ENCODE peak calls at places on chromosome 1, in nine cellular contexts. One of them, this sample, is unnamed. For H3K4me1, the result is how much of the 10 kb centered on the place peaks cover.

GRCh38 chr1:2544875-2545638 is 11.1 kb upstream of the TNFRSF14 start:
- DNase-seq in prostate gland: no peak
- DNase-seq in K562: no peak
- DNase-seq in transverse colon: no peak
- DNase-seq in sigmoid colon: no peak
- DNase-seq in HCT116: no peak
- DNase-seq in breast epithelium: no peak
- DNase-seq in Panc1: no peak
- DNase-seq in GM23338: no peak
- DNase-seq in this sample: no peak

GRCh38 chr1:111272081-111272480 is 18.6 kb upstream of the CHIA start:
- DNase-seq in Panc1: no peak
- DNase-seq in prostate gland: no peak
- DNase-seq in sigmoid colon: no peak
- DNase-seq in K562: no peak
- DNase-seq in transverse colon: no peak
- DNase-seq in GM23338: peak
- DNase-seq in HCT116: no peak
- DNase-seq in breast epithelium: no peak
- DNase-seq in this sample: no peak

GRCh38 chr1:183593356-183593755 is 3.1 kb upstream of the NCF2 start:
- DNase-seq in Panc1: no peak
- DNase-seq in GM23338: no peak
- DNase-seq in sigmoid colon: no peak
- DNase-seq in K562: no peak
- DNase-seq in prostate gland: no peak
- DNase-seq in breast epithelium: no peak
- DNase-seq in HCT116: no peak
- DNase-seq in transverse colon: peak
- DNase-seq in this sample: no peak

GRCh38 chr1:234585333-234586055 is 24.5 kb downstream of the IRF2BP2 start:
- DNase-seq in breast epithelium: no peak
- DNase-seq in K562: no peak
- DNase-seq in Panc1: no peak
- DNase-seq in prostate gland: no peak
- DNase-seq in sigmoid colon: peak
- DNase-seq in transverse colon: peak
- DNase-seq in HCT116: no peak
- DNase-seq in GM23338: no peak
- DNase-seq in this sample: peak

GRCh38 chr1:164770149-164770529 is 211.2 kb downstream of the PBX1 start:
- DNase-seq in GM23338: no peak
- DNase-seq in sigmoid colon: no peak
- DNase-seq in transverse colon: no peak
- DNase-seq in prostate gland: no peak
- DNase-seq in Panc1: no peak
- DNase-seq in HCT116: no peak
- DNase-seq in K562: no peak
- DNase-seq in breast epithelium: no peak
- DNase-seq in this sample: no peak

GRCh38 chr1:84492726-84493125 is 13.5 kb upstream of the SPATA1 start:
- DNase-seq in HCT116: no peak
- DNase-seq in prostate gland: no peak
- DNase-seq in Panc1: no peak
- DNase-seq in K562: no peak
- DNase-seq in sigmoid colon: no peak
- DNase-seq in GM23338: no peak
- DNase-seq in transverse colon: no peak
- DNase-seq in breast epithelium: no peak
- DNase-seq in this sample: no peak

GRCh38 chr1:91555821-91556531 is 55.3 kb downstream of the CDC7 start:
- DNase-seq in HCT116: no peak
- DNase-seq in GM23338: no peak
- DNase-seq in breast epithelium: no peak
- DNase-seq in prostate gland: no peak
- DNase-seq in Panc1: no peak
- DNase-seq in K562: peak
- DNase-seq in sigmoid colon: no peak
- DNase-seq in transverse colon: no peak
- DNase-seq in this sample: peak

GRCh38 chr1:14997646-14998276 is 155.8 kb upstream of the TMEM51 start:
- DNase-seq in Panc1: no peak
- DNase-seq in GM23338: no peak
- DNase-seq in K562: no peak
- DNase-seq in breast epithelium: no peak
- DNase-seq in sigmoid colon: no peak
- DNase-seq in HCT116: no peak
- DNase-seq in prostate gland: no peak
- DNase-seq in transverse colon: no peak
- DNase-seq in this sample: no peak

GRCh38 chr1:221141059-221141458 is 261.8 kb downstream of the HLX start:
- DNase-seq in K562: no peak
- DNase-seq in breast epithelium: no peak
- DNase-seq in Panc1: no peak
- DNase-seq in GM23338: no peak
- DNase-seq in transverse colon: no peak
- DNase-seq in sigmoid colon: no peak
- DNase-seq in HCT116: no peak
- DNase-seq in prostate gland: no peak
- DNase-seq in this sample: no peak

GRCh38 chr1:227562923-227563318 is 435 bp upstream of the ZNF678 start:
- DNase-seq in Panc1: no peak
- DNase-seq in prostate gland: no peak
- DNase-seq in GM23338: no peak
- DNase-seq in transverse colon: no peak
- DNase-seq in breast epithelium: no peak
- DNase-seq in HCT116: no peak
- DNase-seq in sigmoid colon: no peak
- DNase-seq in K562: peak
- DNase-seq in this sample: no peak

GRCh38 chr1:193408782-193409293 is 222.4 kb upstream of the B3GALT2 start:
- DNase-seq in sigmoid colon: peak
- DNase-seq in HCT116: no peak
- DNase-seq in prostate gland: peak
- DNase-seq in K562: no peak
- DNase-seq in transverse colon: peak
- DNase-seq in Panc1: no peak
- DNase-seq in GM23338: peak
- DNase-seq in breast epithelium: no peak
- DNase-seq in this sample: no peak

GRCh38 chr1:84892657-84893618 is at the start of gene LPAR3:
- DNase-seq in sigmoid colon: no peak
- DNase-seq in GM23338: peak
- DNase-seq in transverse colon: peak
- DNase-seq in breast epithelium: no peak
- DNase-seq in prostate gland: peak
- DNase-seq in HCT116: peak
- DNase-seq in Panc1: no peak
- DNase-seq in K562: no peak
- DNase-seq in this sample: peak

GRCh38 chr1:222898191-222898527 is 83.3 kb downstream of the DISP1 start:
- DNase-seq in sigmoid colon: no peak
- DNase-seq in GM23338: no peak
- DNase-seq in HCT116: no peak
- DNase-seq in prostate gland: no peak
- DNase-seq in Panc1: no peak
- DNase-seq in K562: no peak
- DNase-seq in breast epithelium: no peak
- DNase-seq in transverse colon: no peak
- DNase-seq in this sample: no peak

GRCh38 chr1:7464736-7465135 is 306.4 kb upstream of the VAMP3 start:
- DNase-seq in K562: no peak
- DNase-seq in sigmoid colon: no peak
- DNase-seq in transverse colon: no peak
- DNase-seq in Panc1: no peak
- DNase-seq in HCT116: no peak
- DNase-seq in GM23338: no peak
- DNase-seq in prostate gland: no peak
- DNase-seq in breast epithelium: no peak
- DNase-seq in this sample: no peak
- H3K4me1 ChIP-seq in K562: under half
- H3K4me1 ChIP-seq in sigmoid colon: under half
- H3K4me1 ChIP-seq in transverse colon: under half
- H3K4me1 ChIP-seq in Panc1: under half
- H3K4me1 ChIP-seq in HCT116: under half
- H3K4me1 ChIP-seq in GM23338: under half
- H3K4me1 ChIP-seq in prostate gland: under half
- H3K4me1 ChIP-seq in breast epithelium: under half
- H3K4me1 ChIP-seq in this sample: under half

DNA sequence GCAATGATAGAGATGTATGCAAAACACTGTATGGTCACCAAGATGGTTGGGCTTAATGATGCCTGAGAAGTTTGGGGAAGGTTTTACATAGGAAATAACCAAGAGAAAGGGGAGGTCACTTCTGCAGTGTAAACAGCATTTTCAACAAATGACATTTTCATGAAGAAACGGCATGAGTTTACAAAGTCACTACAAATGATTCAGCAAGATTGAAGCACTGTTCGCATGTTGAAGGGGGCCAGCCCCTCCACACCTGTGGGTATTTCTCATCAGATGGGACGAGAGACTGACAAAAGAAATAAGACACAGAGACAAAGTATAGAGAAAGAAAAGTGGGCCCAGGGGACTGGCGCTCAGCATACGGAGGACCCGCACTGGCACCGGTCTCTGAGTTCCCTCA is 234.1 kb upstream of the POGK start:
- DNase-seq in GM23338: no peak
- DNase-seq in HCT116: no peak
- DNase-seq in transverse colon: no peak
- DNase-seq in breast epithelium: no peak
- DNase-seq in K562: no peak
- DNase-seq in sigmoid colon: no peak
- DNase-seq in prostate gland: no peak
- DNase-seq in Panc1: no peak
- DNase-seq in this sample: no peak
- TF ChIP-seq POLR2AphosphoS5 in GM23338: no peak
- TF ChIP-seq POLR2AphosphoS5 in HCT116: no peak
- TF ChIP-seq POLR2AphosphoS5 in transverse colon: no peak
- TF ChIP-seq POLR2AphosphoS5 in breast epithelium: no peak
- TF ChIP-seq POLR2AphosphoS5 in K562: no peak
- TF ChIP-seq POLR2AphosphoS5 in sigmoid colon: no peak
- TF ChIP-seq POLR2AphosphoS5 in prostate gland: no peak
- TF ChIP-seq POLR2AphosphoS5 in Panc1: no peak
- TF ChIP-seq POLR2AphosphoS5 in this sample: no peak

GRCh38 chr1:40717960-40718359 is 26.5 kb downstream of the NFYC start:
- DNase-seq in GM23338: no peak
- DNase-seq in K562: no peak
- DNase-seq in breast epithelium: no peak
- DNase-seq in HCT116: no peak
- DNase-seq in transverse colon: no peak
- DNase-seq in sigmoid colon: no peak
- DNase-seq in prostate gland: no peak
- DNase-seq in Panc1: no peak
- DNase-seq in this sample: no peak

GRCh38 chr1:40712997-40713396 is 21.5 kb downstream of the NFYC start:
- DNase-seq in sigmoid colon: no peak
- DNase-seq in transverse colon: no peak
- DNase-seq in Panc1: no peak
- DNase-seq in K562: no peak
- DNase-seq in breast epithelium: no peak
- DNase-seq in GM23338: no peak
- DNase-seq in prostate gland: no peak
- DNase-seq in HCT116: no peak
- DNase-seq in this sample: no peak

GRCh38 chr1:40715660-40716059 is 24.2 kb downstream of the NFYC start:
- DNase-seq in K562: no peak
- DNase-seq in Panc1: no peak
- DNase-seq in prostate gland: no peak
- DNase-seq in transverse colon: no peak
- DNase-seq in HCT116: no peak
- DNase-seq in sigmoid colon: no peak
- DNase-seq in GM23338: no peak
- DNase-seq in breast epithelium: no peak
- DNase-seq in this sample: no peak

GRCh38 chr1:40720493-40720892 is 29.0 kb downstream of the NFYC start:
- DNase-seq in transverse colon: no peak
- DNase-seq in HCT116: no peak
- DNase-seq in sigmoid colon: no peak
- DNase-seq in GM23338: no peak
- DNase-seq in breast epithelium: no peak
- DNase-seq in K562: no peak
- DNase-seq in Panc1: no peak
- DNase-seq in prostate gland: no peak
- DNase-seq in this sample: no peak

DNA sequence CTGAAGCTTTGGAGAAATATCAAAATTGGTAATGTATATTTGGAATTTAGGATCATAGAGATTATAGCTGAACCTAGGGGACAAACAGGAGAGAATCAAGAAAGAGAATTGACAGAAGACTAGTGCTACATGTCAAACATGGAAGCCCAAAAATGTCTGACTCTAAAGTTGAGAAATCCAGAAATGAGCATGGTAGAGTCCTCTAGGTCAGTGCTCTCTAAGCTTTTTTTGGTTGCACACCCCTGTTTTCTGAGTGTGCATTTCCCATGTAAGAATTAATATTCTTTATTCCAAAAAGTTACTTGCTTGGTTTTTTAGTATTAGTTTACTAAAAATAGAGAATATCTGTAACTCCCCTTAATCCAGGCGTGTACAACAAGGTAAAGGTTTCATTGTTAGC is 25.6 kb downstream of the NFYC start:
- DNase-seq in K562: no peak
- DNase-seq in Panc1: no peak
- DNase-seq in HCT116: no peak
- DNase-seq in GM23338: no peak
- DNase-seq in sigmoid colon: no peak
- DNase-seq in breast epithelium: no peak
- DNase-seq in transverse colon: no peak
- DNase-seq in prostate gland: no peak
- DNase-seq in this sample: no peak
- H3K4me1 ChIP-seq in K562: under half
- H3K4me1 ChIP-seq in Panc1: under half
- H3K4me1 ChIP-seq in HCT116: under half
- H3K4me1 ChIP-seq in GM23338: under half
- H3K4me1 ChIP-seq in sigmoid colon: half or more
- H3K4me1 ChIP-seq in breast epithelium: under half
- H3K4me1 ChIP-seq in transverse colon: half or more
- H3K4me1 ChIP-seq in prostate gland: under half
- H3K4me1 ChIP-seq in this sample: half or more

GRCh38 chr1:6581561-6582305 is 1.9 kb downstream of the ZBTB48 start:
- DNase-seq in HCT116: no peak
- DNase-seq in prostate gland: no peak
- DNase-seq in GM23338: no peak
- DNase-seq in sigmoid colon: no peak
- DNase-seq in breast epithelium: no peak
- DNase-seq in transverse colon: peak
- DNase-seq in Panc1: no peak
- DNase-seq in K562: no peak
- DNase-seq in this sample: no peak
- TF ChIP-seq POLR2AphosphoS5 in HCT116: no peak
- TF ChIP-seq POLR2AphosphoS5 in prostate gland: no peak
- TF ChIP-seq POLR2AphosphoS5 in GM23338: no peak
- TF ChIP-seq POLR2AphosphoS5 in sigmoid colon: no peak
- TF ChIP-seq POLR2AphosphoS5 in breast epithelium: no peak
- TF ChIP-seq POLR2AphosphoS5 in transverse colon: no peak
- TF ChIP-seq POLR2AphosphoS5 in Panc1: no peak
- TF ChIP-seq POLR2AphosphoS5 in K562: no peak
- TF ChIP-seq POLR2AphosphoS5 in this sample: no peak

GRCh38 chr1:115107501-115108260 is 18.4 kb upstream of the TSPAN2 start:
- DNase-seq in breast epithelium: no peak
- DNase-seq in prostate gland: no peak
- DNase-seq in transverse colon: no peak
- DNase-seq in sigmoid colon: no peak
- DNase-seq in HCT116: no peak
- DNase-seq in GM23338: no peak
- DNase-seq in Panc1: no peak
- DNase-seq in K562: no peak
- DNase-seq in this sample: no peak

GRCh38 chr1:115105836-115106235 is 16.5 kb upstream of the TSPAN2 start:
- DNase-seq in breast epithelium: no peak
- DNase-seq in Panc1: no peak
- DNase-seq in transverse colon: no peak
- DNase-seq in prostate gland: no peak
- DNase-seq in HCT116: no peak
- DNase-seq in sigmoid colon: no peak
- DNase-seq in K562: no peak
- DNase-seq in GM23338: no peak
- DNase-seq in this sample: no peak
- H3K4me1 ChIP-seq in breast epithelium: under half
- H3K4me1 ChIP-seq in Panc1: under half
- H3K4me1 ChIP-seq in transverse colon: under half
- H3K4me1 ChIP-seq in prostate gland: under half
- H3K4me1 ChIP-seq in HCT116: under half
- H3K4me1 ChIP-seq in sigmoid colon: under half
- H3K4me1 ChIP-seq in K562: under half
- H3K4me1 ChIP-seq in GM23338: under half
- H3K4me1 ChIP-seq in this sample: under half

This sample was measured in esophagus muscularis mucosa.